ENCODE peak calls at places on chromosome 21, in six cellular contexts. B is CD8-positive, alpha-beta memory T cell; E is immature natural killer cell; O is NCI-H1105 treated with DMSO at 0.1 percent for 48 hours; G is AG08396; J is iris pigment epithelial cell. N is an unnamed sample.

GRCh38 chr21:43733529-43734071 is 14.7 kb downstream of the PDXK start:
- DNase-seq in O (no peak), G (peak), J (peak), E (no peak), B (no peak), N (peak)

GRCh38 chr21:28253971-28254370 is 738.7 kb downstream of the LTN1 start:
- DNase-seq in E (no peak), G (no peak), B (no peak), O (no peak), J (no peak), N (no peak)

GRCh38 chr21:38993561-38993960 is 187.8 kb downstream of the ETS2 start:
- DNase-seq in J (peak), O (no peak), B (no peak), G (peak), E (no peak), N (no peak)

GRCh38 chr21:29749957-29750356 is 189.8 kb downstream of the GRIK1 start:
- DNase-seq in B (no peak), O (no peak), G (no peak), E (no peak), J (no peak), N (no peak)

GRCh38 chr21:27564684-27565280 is 597.9 kb upstream of the ADAMTS5 start:
- DNase-seq in B (no peak), O (peak), G (peak), E (no peak), J (peak), N (no peak)

GRCh38 chr21:46006547-46007497 is 25.3 kb downstream of the COL6A1 start:
- DNase-seq in G (no peak), J (no peak), E (no peak), O (no peak), B (no peak), N (no peak)

GRCh38 chr21:36613064-36613463 is 85.9 kb upstream of the SIM2 start:
- DNase-seq in J (peak), G (peak), O (no peak), E (no peak), B (no peak), N (no peak)

GRCh38 chr21:43972850-43973633 is 39.1 kb upstream of the TRAPPC10 start:
- DNase-seq in E (no peak), G (no peak), B (no peak), J (no peak), O (no peak), N (no peak)

GRCh38 chr21:42219606-42220137 is 732 bp downstream of the ABCG1 start:
- DNase-seq in B (no peak), O (no peak), J (no peak), E (no peak), G (no peak), N (peak)

N was measured in T-helper 9 cell.